ENCODE peak calls at places on chromosomes 3 and 15, in nine cellular contexts. W, E, B, D, N, R, U, K and O are unnamed samples.

GRCh38 chr3:12357456-12357855 is 68.6 kb downstream of the PPARG start:
- DNase-seq in W (no peak), E (no peak), B (no peak), D (no peak), N (no peak), R (no peak), U (no peak), K (no peak), O (no peak)

GRCh38 chr3:34206996-34207395 is 408.6 kb downstream of the PDCD6IP start:
- DNase-seq in W (no peak), E (no peak), B (peak; percentile 78), D (no peak), N (no peak), R (no peak), U (no peak), K (no peak), O (no peak)

GRCh38 chr3:72745146-72745976 is 102.9 kb downstream of the SHQ1 start:
- DNase-seq in W (no peak), E (peak; percentile 28), B (peak; percentile 24), D (no peak), N (no peak), R (no peak), U (no peak), K (no peak), O (peak; percentile 36)

GRCh38 chr15:86876387-86876786 is 796.7 kb downstream of the AGBL1 start:
- DNase-seq in W (no peak), E (no peak), B (no peak), D (no peak), N (no peak), R (no peak), U (no peak), K (no peak), O (no peak)

GRCh38 chr3:86978111-86978528 is 12.8 kb downstream of the VGLL3 start:
- DNase-seq in W (no peak), E (peak; percentile 43), B (no peak), D (no peak), N (no peak), R (no peak), U (no peak), K (no peak), O (no peak)

GRCh38 chr3:176919836-176920760 is 277.2 kb downstream of the TBL1XR1 start:
- DNase-seq in W (no peak), E (no peak), B (no peak), D (no peak), N (no peak), R (no peak), U (no peak), K (no peak), O (no peak)

GRCh38 chr3:116444099-116444700 is 1.1 kb downstream of the LSAMP start:
- DNase-seq in W (peak; percentile 31), E (no peak), B (no peak), D (no peak), N (no peak), R (peak; percentile 4), U (no peak), K (no peak), O (no peak)

GRCh38 chr3:131549340-131549739 is 46.6 kb upstream of the MRPL3 start:
- DNase-seq in W (peak; percentile 25), E (no peak), B (no peak), D (no peak), N (no peak), R (no peak), U (no peak), K (no peak), O (no peak)

GRCh38 chr15:43911235-43911661 is 84.4 kb downstream of the WDR76 start:
- DNase-seq in W (no peak), E (no peak), B (peak; percentile 71), D (no peak), N (no peak), R (no peak), U (no peak), K (no peak), O (no peak)

GRCh38 chr3:117255736-117256135 is 546.2 kb downstream of the TUSC7 start:
- DNase-seq in W (no peak), E (no peak), B (no peak), D (no peak), N (no peak), R (no peak), U (no peak), K (no peak), O (no peak)

GRCh38 chr3:20528180-20528579 is 342.2 kb upstream of the SGO1 start:
- DNase-seq in W (no peak), E (no peak), B (no peak), D (no peak), N (no peak), R (no peak), U (no peak), K (no peak), O (no peak)